ENCODE peak calls at places on chromosomes 6 and 20, in four cellular contexts. T, Y, X and U are unnamed samples.

GRCh38 chr6:3751730-3752537 is 421 bp upstream of the PXDC1 start:
- DNase-seq in T (peak), Y (peak), X (peak), U (peak)

GRCh38 chr6:137217801-137218472 is 1.2 kb downstream of the IFNGR1 start:
- DNase-seq in T (no peak), Y (no peak), X (no peak), U (no peak)

GRCh38 chr20:58715709-58716475 is 23.3 kb downstream of the NPEPL1 start:
- DNase-seq in T (peak), Y (peak), X (no peak), U (no peak)

GRCh38 chr6:134814076-134814709 is 135.7 kb downstream of the ALDH8A1 start:
- DNase-seq in T (no peak), Y (no peak), X (no peak), U (no peak)

GRCh38 chr6:27163858-27164257 is 83.6 kb upstream of the PRSS16 start:
- DNase-seq in T (no peak), Y (no peak), X (no peak), U (no peak)

GRCh38 chr20:48210111-48211029 is 425.1 kb upstream of the SULF2 start:
- DNase-seq in T (no peak), Y (no peak), X (peak), U (no peak)

GRCh38 chr20:36472656-36473071 is 68.7 kb upstream of the MYL9 start:
- DNase-seq in T (peak), Y (peak), X (peak), U (no peak)

GRCh38 chr20:23161968-23162696 is 76.0 kb upstream of the CD93 start:
- DNase-seq in T (peak), Y (peak), X (peak), U (peak)

GRCh38 chr20:13941031-13941430 is 49.4 kb downstream of the SEL1L2 start:
- DNase-seq in T (no peak), Y (no peak), X (no peak), U (no peak)

GRCh38 chr6:142155895-142156757 is 9.1 kb downstream of the VTA1 start:
- DNase-seq in T (no peak), Y (no peak), X (no peak), U (no peak)

GRCh38 chr20:5945963-5946362 is 4.4 kb downstream of the TRMT6 start:
- DNase-seq in T (no peak), Y (no peak), X (no peak), U (no peak)

GRCh38 chr20:407097-407952 is 774 bp upstream of the RBCK1 start:
- DNase-seq in T (peak), Y (peak), X (peak), U (peak)

GRCh38 chr6:138989098-138989983 is 1.3 kb upstream of the REPS1 start:
- DNase-seq in T (no peak), Y (no peak), X (no peak), U (no peak)

GRCh38 chr6:41940759-41941279 is 789 bp downstream of the CCND3 start:
- DNase-seq in T (peak), Y (peak), X (peak), U (no peak)

GRCh38 chr6:99002826-99003225 is 55.1 kb upstream of the FBXL4 start:
- DNase-seq in T (no peak), Y (no peak), X (no peak), U (no peak)

GRCh38 chr6:39753745-39754084 is 28.5 kb upstream of the KIF6 start:
- DNase-seq in T (no peak), Y (no peak), X (no peak), U (no peak)

GRCh38 chr6:322940-323729 is 30.8 kb downstream of the DUSP22 start:
- DNase-seq in T (no peak), Y (no peak), X (no peak), U (no peak)

GRCh38 chr6:18613511-18613910 is 226.4 kb downstream of the RNF144B start:
- DNase-seq in T (no peak), Y (no peak), X (no peak), U (no peak)

GRCh38 chr20:14310977-14311654 is 26.3 kb downstream of the FLRT3 start:
- DNase-seq in T (no peak), Y (no peak), X (no peak), U (no peak)

GRCh38 chr6:27667016-27667415 is 194.1 kb upstream of the ZNF184 start:
- DNase-seq in T (no peak), Y (no peak), X (no peak), U (no peak)

GRCh38 chr20:36507746-36508145 is 33.6 kb upstream of the MYL9 start:
- DNase-seq in T (no peak), Y (no peak), X (peak), U (no peak)

GRCh38 chr6:12328701-12329100 is 38.5 kb downstream of the EDN1 start:
- DNase-seq in T (no peak), Y (no peak), X (no peak), U (no peak)

GRCh38 chr20:33672426-33673114 is 1.7 kb downstream of the NECAB3 start:
- DNase-seq in T (no peak), Y (peak), X (peak), U (no peak)

GRCh38 chr20:63740501-63741353 is 1.2 kb downstream of the SLC2A4RG start:
- DNase-seq in T (peak), Y (peak), X (peak), U (peak)

GRCh38 chr6:167682546-167683027 is 144.1 kb upstream of the AFDN start:
- DNase-seq in T (no peak), Y (no peak), X (no peak), U (no peak)

GRCh38 chr6:133512410-133513016 is 271.4 kb downstream of the EYA4 start:
- DNase-seq in T (no peak), Y (no peak), X (peak), U (no peak)

GRCh38 chr20:62374431-62375152 is 7.5 kb upstream of the LAMA5 start:
- DNase-seq in T (no peak), Y (no peak), X (no peak), U (no peak)

GRCh38 chr6:147699637-147700036 is 191.1 kb downstream of the SAMD5 start:
- DNase-seq in T (no peak), Y (no peak), X (no peak), U (no peak)

GRCh38 chr20:32359633-32360332 is 1.7 kb downstream of the ASXL1 start:
- DNase-seq in T (no peak), Y (no peak), X (no peak), U (no peak)

GRCh38 chr6:51292659-51293058 is 474.0 kb downstream of the TFAP2B start:
- DNase-seq in T (no peak), Y (no peak), X (no peak), U (no peak)

GRCh38 chr6:44138717-44139350 is 11.5 kb downstream of the TMEM63B start:
- DNase-seq in T (no peak), Y (peak), X (no peak), U (no peak)

GRCh38 chr6:85594197-85594930 is 706 bp upstream of the SNX14 start:
- DNase-seq in T (no peak), Y (no peak), X (no peak), U (no peak)

GRCh38 chr6:79257381-79258205 is 23.1 kb upstream of the HMGN3 start:
- DNase-seq in T (no peak), Y (no peak), X (no peak), U (no peak)

GRCh38 chr6:144379356-144379755 is 94.2 kb downstream of the UTRN start:
- DNase-seq in T (no peak), Y (no peak), X (no peak), U (no peak)

GRCh38 chr6:39441301-39441700 is 118.8 kb upstream of the KCNK16 start:
- DNase-seq in T (no peak), Y (no peak), X (no peak), U (no peak)

GRCh38 chr6:149482542-149483261 is 2.1 kb downstream of the ZC3H12D start:
- DNase-seq in T (no peak), Y (no peak), X (no peak), U (no peak)

GRCh38 chr6:170180671-170181337 is 110.1 kb downstream of the DLL1 start:
- DNase-seq in T (no peak), Y (no peak), X (peak), U (no peak)
- H3K27ac ChIP-seq in T (no peak), Y (no peak), X (no peak), U (no peak)

DNA sequence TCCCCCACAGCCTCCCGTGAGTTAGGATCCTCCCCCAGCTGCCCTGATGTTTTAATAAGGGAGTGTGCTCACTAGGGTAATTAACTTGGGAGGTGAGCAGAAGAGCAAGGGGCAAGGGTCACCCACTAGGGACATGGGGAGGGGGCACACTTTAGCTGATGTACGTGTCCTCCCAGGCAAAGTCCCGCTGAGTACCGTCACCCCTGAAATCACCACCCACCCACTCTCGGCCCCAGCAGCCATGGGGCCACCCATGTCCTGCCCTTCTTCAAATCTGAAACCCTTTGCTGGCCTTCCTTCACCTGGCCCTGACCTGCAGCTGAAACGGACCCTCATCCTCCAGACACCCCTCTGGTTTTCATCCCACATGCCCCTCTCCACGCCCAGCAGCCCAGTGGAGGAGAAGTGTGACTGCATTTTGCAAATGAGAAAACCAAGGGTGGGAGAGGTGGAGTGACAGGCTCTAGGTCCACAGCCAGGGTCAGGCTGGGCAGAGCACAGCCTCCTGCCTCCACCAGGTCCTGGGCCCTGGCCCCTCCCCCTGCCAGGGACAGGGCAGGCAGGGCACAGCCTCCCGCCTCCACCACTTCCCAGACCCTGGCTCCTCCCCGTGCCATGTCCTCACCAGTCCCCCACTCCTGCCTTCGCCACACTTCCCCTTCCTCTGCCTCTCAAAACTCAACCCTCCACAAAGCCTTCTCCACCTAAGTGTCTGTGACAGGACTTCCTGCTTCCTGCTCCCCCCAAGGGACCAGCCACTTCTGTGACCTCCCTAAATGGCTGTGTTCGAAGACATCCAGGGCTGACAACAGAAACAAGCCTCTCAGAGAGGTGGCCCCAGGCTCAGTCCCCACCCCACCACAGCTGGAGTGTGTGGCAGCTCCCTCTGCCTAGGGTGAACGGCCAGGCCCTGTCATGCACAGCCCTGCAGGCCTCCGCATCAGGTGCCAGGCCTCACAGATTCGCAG is 15.1 kb downstream of the ACSS1 start:
- DNase-seq in T (no peak), Y (peak), X (peak), U (no peak)
- H3K27ac ChIP-seq in T (peak), Y (peak), X (peak), U (peak)

DNA sequence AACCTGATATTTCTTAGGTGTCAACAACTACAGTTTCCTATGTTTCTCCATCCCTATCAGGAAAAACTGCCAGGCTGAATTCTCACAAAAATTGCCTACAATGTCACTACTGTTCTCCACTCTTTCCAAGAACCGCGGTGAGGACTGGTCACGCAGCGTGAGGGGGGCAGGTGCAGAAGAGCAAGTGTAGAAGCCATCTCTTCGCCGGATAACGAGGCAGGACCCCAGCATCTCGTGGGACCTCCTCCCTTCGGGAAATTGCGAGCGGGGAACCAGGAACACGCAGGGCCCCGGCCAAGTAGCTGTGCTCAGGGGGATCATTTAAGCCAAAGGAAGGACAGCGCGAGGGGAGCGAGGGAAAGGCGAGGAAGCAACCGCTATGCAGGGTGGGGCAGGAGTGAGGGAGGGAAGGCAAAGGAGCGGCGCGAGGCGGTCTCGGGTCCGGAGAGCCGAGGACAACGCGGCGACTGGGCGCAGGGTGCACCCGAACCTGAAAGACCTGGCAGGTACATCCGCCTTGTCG is 593 bp downstream of the APMAP start:
- DNase-seq in T (no peak), Y (peak), X (peak), U (no peak)
- H3K27ac ChIP-seq in T (peak), Y (peak), X (no peak), U (peak)

GRCh38 chr6:156954191-156954590 is 177.0 kb downstream of the ARID1B start:
- DNase-seq in T (no peak), Y (no peak), X (no peak), U (no peak)

GRCh38 chr6:156952401-156952800 is 175.2 kb downstream of the ARID1B start:
- DNase-seq in T (no peak), Y (no peak), X (no peak), U (no peak)

GRCh38 chr6:156954781-156955180 is 177.6 kb downstream of the ARID1B start:
- DNase-seq in T (no peak), Y (no peak), X (no peak), U (no peak)

GRCh38 chr6:156953478-156954146 is 176.4 kb downstream of the ARID1B start:
- DNase-seq in T (no peak), Y (no peak), X (no peak), U (no peak)

GRCh38 chr6:156953125-156953477 is 175.9 kb downstream of the ARID1B start:
- DNase-seq in T (no peak), Y (no peak), X (no peak), U (no peak)
- H3K27ac ChIP-seq in T (no peak), Y (no peak), X (no peak), U (no peak)

DNA sequence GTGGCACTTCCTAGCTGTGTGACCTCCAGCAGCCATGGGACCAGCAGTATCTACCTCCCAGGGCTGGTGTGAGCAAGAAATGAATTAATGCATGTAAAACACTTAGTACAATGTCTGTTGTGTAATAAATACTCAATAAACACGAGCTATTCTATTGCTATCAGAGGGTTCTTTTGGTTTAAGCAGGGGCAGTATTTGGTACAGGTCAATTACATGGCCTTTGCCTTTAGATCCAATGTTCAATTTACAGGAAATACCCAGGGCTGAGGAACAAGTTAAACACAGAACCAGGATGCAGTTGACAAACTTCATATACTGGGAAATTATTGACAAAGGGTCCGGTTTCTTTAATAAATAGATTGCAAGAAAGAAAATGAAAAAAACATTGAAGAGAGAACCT is 2.9 kb downstream of the TGM2 start:
- DNase-seq in T (no peak), Y (no peak), X (no peak), U (no peak)
- H3K27ac ChIP-seq in T (no peak), Y (no peak), X (peak), U (peak)